ENCODE peak calls at places on chromosomes 6 and 20, in nine cellular contexts. Z is endothelial cell of umbilical vein, M is Panc1, L is upper lobe of right lung, W is heart left ventricle, J is NB4, C is GM12865, I is fibroblast of villous mesenchyme, E is sigmoid colon. U is an unnamed sample.

GRCh38 chr6:6683964-6684363 is 95.4 kb downstream of the LY86 start:
- DNase-seq in Z (no peak), M (no peak), L (no peak), W (no peak), J (no peak), C (no peak), I (no peak), E (no peak), U (no peak)

GRCh38 chr6:106421491-106421890 is 61.0 kb downstream of the CRYBG1 start:
- DNase-seq in Z (no peak), M (no peak), L (no peak), W (no peak), J (no peak), C (no peak), I (no peak), E (no peak), U (peak)

GRCh38 chr6:54244430-54244829 is 63.8 kb upstream of the TINAG start:
- DNase-seq in Z (peak), M (no peak), L (no peak), W (no peak), J (peak), C (peak), I (peak), E (no peak), U (peak)

GRCh38 chr6:124430741-124431140 is 531.5 kb upstream of the RNF217 start:
- DNase-seq in Z (no peak), M (no peak), L (no peak), W (no peak), J (no peak), C (no peak), I (no peak), E (no peak), U (no peak)

GRCh38 chr20:41046716-41047115 is 18.1 kb downstream of the TOP1 start:
- DNase-seq in Z (no peak), M (no peak), L (no peak), W (no peak), J (peak), C (peak), I (peak), E (no peak), U (peak)

GRCh38 chr20:37395921-37396519 is 50.1 kb downstream of the SRC start:
- DNase-seq in Z (no peak), M (no peak), L (no peak), W (peak), J (peak), C (no peak), I (peak), E (no peak), U (no peak)

GRCh38 chr6:169579712-169580111 is 122.1 kb downstream of the WDR27 start:
- DNase-seq in Z (no peak), M (no peak), L (no peak), W (no peak), J (no peak), C (no peak), I (no peak), E (no peak), U (no peak)

GRCh38 chr20:40677343-40677924 is 11.6 kb downstream of the MAFB start:
- DNase-seq in Z (peak), M (no peak), L (no peak), W (no peak), J (no peak), C (no peak), I (no peak), E (no peak), U (no peak)

GRCh38 chr20:31630187-31630790 is 7.4 kb upstream of the COX4I2 start:
- DNase-seq in Z (no peak), M (no peak), L (no peak), W (no peak), J (no peak), C (peak), I (peak), E (no peak), U (peak)

GRCh38 chr20:23568320-23569011 is at the start of gene CST9L:
- DNase-seq in Z (no peak), M (no peak), L (peak), W (no peak), J (no peak), C (no peak), I (no peak), E (no peak), U (no peak)

GRCh38 chr20:47336013-47336754 is 20.3 kb downstream of the ZMYND8 start:
- DNase-seq in Z (no peak), M (no peak), L (no peak), W (peak), J (no peak), C (no peak), I (peak), E (peak), U (no peak)

GRCh38 chr20:17786221-17786718 is 86.5 kb downstream of the BANF2 start:
- DNase-seq in Z (peak), M (no peak), L (no peak), W (peak), J (no peak), C (no peak), I (peak), E (no peak), U (peak)

GRCh38 chr6:52513464-52513863 is 63.4 kb downstream of the TRAM2 start:
- DNase-seq in Z (no peak), M (no peak), L (no peak), W (no peak), J (no peak), C (no peak), I (peak), E (no peak), U (no peak)

GRCh38 chr6:137641474-137642077 is 147.4 kb upstream of the OLIG3 start:
- DNase-seq in Z (peak), M (peak), L (peak), W (peak), J (peak), C (peak), I (peak), E (peak), U (peak)

GRCh38 chr6:39393075-39393474 is 70.6 kb upstream of the KCNK16 start:
- DNase-seq in Z (no peak), M (no peak), L (no peak), W (no peak), J (no peak), C (peak), I (no peak), E (no peak), U (no peak)

GRCh38 chr6:93424303-93425064 is 5.1 kb upstream of the EPHA7 start:
- DNase-seq in Z (peak), M (no peak), L (no peak), W (no peak), J (peak), C (no peak), I (peak), E (no peak), U (peak)

GRCh38 chr20:37007898-37008649 is 56.6 kb upstream of the SAMHD1 start:
- DNase-seq in Z (peak), M (no peak), L (no peak), W (no peak), J (peak), C (peak), I (peak), E (no peak), U (peak)

GRCh38 chr6:46993846-46994245 is 48.3 kb downstream of the ADGRF1 start:
- DNase-seq in Z (peak), M (peak), L (no peak), W (no peak), J (no peak), C (no peak), I (peak), E (no peak), U (peak)

GRCh38 chr6:169825558-169826225 is 74.3 kb downstream of the ERMARD start:
- DNase-seq in Z (no peak), M (no peak), L (peak), W (no peak), J (no peak), C (no peak), I (no peak), E (no peak), U (no peak)

GRCh38 chr6:40722081-40722480 is 134.9 kb upstream of the LRFN2 start:
- DNase-seq in Z (no peak), M (no peak), L (no peak), W (no peak), J (no peak), C (no peak), I (no peak), E (no peak), U (peak)

GRCh38 chr6:116111552-116112528 is 11.2 kb downstream of the NT5DC1 start:
- DNase-seq in Z (peak), M (no peak), L (no peak), W (no peak), J (peak), C (peak), I (peak), E (no peak), U (peak)

GRCh38 chr6:7243188-7243942 is 69.6 kb downstream of the SSR1 start:
- DNase-seq in Z (peak), M (peak), L (no peak), W (peak), J (peak), C (peak), I (peak), E (no peak), U (peak)

GRCh38 chr6:109024784-109025183 is 69.9 kb downstream of the SESN1 start:
- DNase-seq in Z (no peak), M (no peak), L (no peak), W (peak), J (peak), C (no peak), I (peak), E (no peak), U (peak)

GRCh38 chr6:23394699-23395098 is 731.3 kb upstream of the NRSN1 start:
- DNase-seq in Z (no peak), M (no peak), L (no peak), W (no peak), J (no peak), C (no peak), I (no peak), E (no peak), U (peak)

GRCh38 chr6:37875561-37876309 is 56.2 kb downstream of the ZFAND3 start:
- DNase-seq in Z (no peak), M (no peak), L (no peak), W (no peak), J (no peak), C (no peak), I (no peak), E (no peak), U (no peak)

GRCh38 chr6:135030532-135031178 is 24.0 kb downstream of the HBS1L start:
- DNase-seq in Z (no peak), M (no peak), L (no peak), W (no peak), J (no peak), C (no peak), I (peak), E (no peak), U (peak)

GRCh38 chr20:12928755-12929401 is 79.9 kb upstream of the SPTLC3 start:
- DNase-seq in Z (peak), M (no peak), L (no peak), W (no peak), J (no peak), C (no peak), I (peak), E (no peak), U (peak)

GRCh38 chr20:60035-60918 is 27.2 kb upstream of the DEFB125 start:
- DNase-seq in Z (no peak), M (no peak), L (no peak), W (no peak), J (no peak), C (no peak), I (peak), E (no peak), U (no peak)

GRCh38 chr20:8967641-8968245 is 101.1 kb upstream of the PLCB4 start:
- DNase-seq in Z (no peak), M (no peak), L (no peak), W (no peak), J (no peak), C (no peak), I (no peak), E (no peak), U (peak)

GRCh38 chr20:11128131-11128831 is 454.5 kb upstream of the JAG1 start:
- DNase-seq in Z (no peak), M (no peak), L (no peak), W (no peak), J (no peak), C (no peak), I (peak), E (no peak), U (peak)

GRCh38 chr20:25573288-25574251 is 11.8 kb downstream of the NINL start:
- DNase-seq in Z (peak), M (no peak), L (no peak), W (no peak), J (no peak), C (no peak), I (peak), E (no peak), U (peak)

GRCh38 chr20:4633780-4634179 is 87.9 kb upstream of the PRND start:
- DNase-seq in Z (peak), M (no peak), L (no peak), W (peak), J (no peak), C (no peak), I (peak), E (no peak), U (peak)

GRCh38 chr20:58179083-58179431 is 49.4 kb downstream of the ANKRD60 start:
- DNase-seq in Z (no peak), M (no peak), L (no peak), W (no peak), J (no peak), C (no peak), I (no peak), E (no peak), U (no peak)

GRCh38 chr6:112931835-112932234 is 584.7 kb downstream of the RFPL4B start:
- DNase-seq in Z (peak), M (no peak), L (no peak), W (no peak), J (no peak), C (no peak), I (no peak), E (no peak), U (peak)

GRCh38 chr20:44069203-44069931 is 117.6 kb downstream of the JPH2 start:
- DNase-seq in Z (no peak), M (no peak), L (peak), W (no peak), J (peak), C (peak), I (no peak), E (no peak), U (no peak)

GRCh38 chr6:125759959-125760457 is 10.6 kb downstream of the HEY2 start:
- DNase-seq in Z (no peak), M (no peak), L (no peak), W (no peak), J (peak), C (no peak), I (no peak), E (no peak), U (no peak)

GRCh38 chr6:125764105-125764671 is 14.8 kb downstream of the HEY2 start:
- DNase-seq in Z (no peak), M (no peak), L (no peak), W (no peak), J (no peak), C (peak), I (no peak), E (no peak), U (no peak)

GRCh38 chr6:125753937-125754259 is 4.5 kb downstream of the HEY2 start:
- DNase-seq in Z (no peak), M (no peak), L (no peak), W (no peak), J (no peak), C (no peak), I (no peak), E (no peak), U (no peak)

GRCh38 chr6:125753218-125753936 is 3.9 kb downstream of the HEY2 start:
- DNase-seq in Z (peak), M (no peak), L (no peak), W (no peak), J (peak), C (peak), I (peak), E (no peak), U (peak)

DNA sequence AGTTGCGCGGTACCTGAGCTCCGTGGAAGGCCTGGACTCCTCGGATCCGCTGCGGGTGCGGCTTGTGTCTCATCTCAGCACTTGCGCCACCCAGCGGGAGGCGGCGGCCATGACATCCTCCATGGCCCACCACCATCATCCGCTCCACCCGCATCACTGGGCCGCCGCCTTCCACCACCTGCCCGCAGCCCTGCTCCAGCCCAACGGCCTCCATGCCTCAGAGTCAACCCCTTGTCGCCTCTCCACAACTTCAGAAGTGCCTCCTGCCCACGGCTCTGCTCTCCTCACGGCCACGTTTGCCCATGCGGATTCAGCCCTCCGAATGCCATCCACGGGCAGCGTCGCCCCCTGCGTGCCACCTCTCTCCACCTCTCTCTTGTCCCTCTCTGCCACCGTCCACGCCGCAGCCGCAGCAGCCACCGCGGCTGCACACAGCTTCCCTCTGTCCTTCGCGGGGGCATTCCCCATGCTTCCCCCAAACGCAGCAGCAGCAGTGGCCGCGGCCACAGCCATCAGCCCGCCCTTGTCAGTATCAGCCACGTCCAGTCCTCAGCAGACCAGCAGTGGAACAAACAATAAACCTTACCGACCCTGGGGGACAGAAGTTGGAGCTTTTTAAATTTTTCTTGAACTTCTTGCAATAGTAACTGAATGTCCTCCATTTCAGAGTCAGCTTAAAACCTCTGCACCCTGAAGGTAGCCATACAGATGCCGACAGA is 9.9 kb downstream of the HEY2 start:
- DNase-seq in Z (no peak), M (no peak), L (no peak), W (peak), J (no peak), C (no peak), I (no peak), E (no peak), U (no peak)
- TF ChIP-seq CTCF in Z (peak), M (peak), L (no peak), W (peak), J (peak), C (no peak), I (peak), E (no peak), U (peak)

GRCh38 chr6:156464100-156464878 is 312.9 kb upstream of the ARID1B start:
- DNase-seq in Z (no peak), M (no peak), L (no peak), W (no peak), J (no peak), C (peak), I (no peak), E (no peak), U (no peak)
- TF ChIP-seq CTCF in Z (no peak), M (no peak), L (no peak), W (no peak), J (no peak), C (no peak), I (no peak), E (no peak), U (no peak)

GRCh38 chr6:154800338-154800737 is 67.1 kb downstream of the SCAF8 start:
- DNase-seq in Z (no peak), M (no peak), L (no peak), W (no peak), J (no peak), C (peak), I (no peak), E (no peak), U (no peak)

GRCh38 chr6:154806804-154807203 is 73.6 kb downstream of the SCAF8 start:
- DNase-seq in Z (no peak), M (no peak), L (no peak), W (no peak), J (no peak), C (no peak), I (peak), E (no peak), U (no peak)

DNA sequence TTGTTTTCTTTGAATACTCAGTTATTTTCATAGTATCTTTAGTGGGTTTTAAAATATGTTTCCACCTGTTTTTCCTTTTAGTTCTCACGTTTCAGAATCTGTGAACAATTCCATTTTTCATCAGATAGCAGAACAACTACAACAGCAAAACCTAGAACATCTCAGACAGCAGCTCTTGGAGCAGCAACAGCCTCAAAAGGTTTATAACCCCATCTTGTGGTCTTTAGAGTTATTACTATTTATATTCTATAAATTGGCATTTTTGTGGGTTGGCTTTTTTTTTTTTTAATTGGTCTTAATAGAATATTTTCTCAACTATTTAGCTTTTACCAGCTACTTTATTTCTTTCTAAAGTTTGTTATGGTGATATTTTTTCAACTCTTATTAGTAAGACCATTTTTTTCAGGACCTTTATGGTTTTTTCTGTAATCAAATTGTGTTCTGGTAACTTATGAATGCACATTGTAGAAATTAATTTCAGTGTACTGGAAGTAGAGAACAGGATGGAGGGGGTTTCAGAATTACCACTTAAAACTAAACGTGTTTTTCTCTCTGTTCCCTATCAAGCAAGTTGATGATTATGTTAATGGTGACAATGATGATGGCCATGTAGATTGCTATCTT is 72.2 kb downstream of the SCAF8 start:
- DNase-seq in Z (peak), M (no peak), L (no peak), W (no peak), J (peak), C (peak), I (peak), E (no peak), U (peak)
- TF ChIP-seq CTCF in Z (no peak), M (peak), L (peak), W (peak), J (no peak), C (peak), I (peak), E (no peak), U (peak)

GRCh38 chr6:42322676-42323075 is 105.0 kb upstream of the MRPS10 start:
- DNase-seq in Z (no peak), M (no peak), L (no peak), W (no peak), J (peak), C (no peak), I (no peak), E (no peak), U (no peak)
- TF ChIP-seq CTCF in Z (no peak), M (no peak), L (no peak), W (no peak), J (no peak), C (peak), I (no peak), E (no peak), U (peak)